ENCODE peak calls at places on chromosomes 5 and 9, in ten cellular contexts. Y is Panc1; Z is cardiac fibroblast; M is AG04450; T is activated CD4-positive, alpha-beta T cell treated with anti-CD3 and anti-CD28 coated beads, Interleukin-2, amount 50 U/mL, for 1 hour; O is stimulated activated CD8-positive, alpha-beta memory T cell treated with anti-CD3 and anti-CD28 coated beads, Interleukin-2, amount 100 ng/mL, for 1 hour; G is foreskin fibroblast; U is Right ventricle myocardium superior; I is ELR; R is osteocyte. P is an unnamed sample.

GRCh38 chr5:154138701-154139100 is 51.8 kb upstream of the GALNT10 start:
- DNase-seq in Y (no peak), Z (no peak), M (no peak), T (no peak), O (no peak), G (no peak), U (peak), I (no peak), R (no peak), P (no peak)

GRCh38 chr9:89941875-89942274 is 337.1 kb downstream of the GADD45G start:
- DNase-seq in Y (peak), Z (peak), M (peak), T (no peak), O (no peak), G (peak), U (no peak), I (peak), R (no peak), P (peak)

GRCh38 chr5:172444110-172444510 is 10.2 kb downstream of the SH3PXD2B start:
- DNase-seq in Y (no peak), Z (peak), M (no peak), T (no peak), O (no peak), G (peak), U (no peak), I (peak), R (no peak), P (peak)

GRCh38 chr9:12469084-12469483 is 224.1 kb upstream of the TYRP1 start:
- DNase-seq in Y (no peak), Z (no peak), M (no peak), T (no peak), O (no peak), G (no peak), U (no peak), I (no peak), R (no peak), P (no peak)

GRCh38 chr5:8396756-8397155 is 527.8 kb downstream of the MTRR start:
- DNase-seq in Y (no peak), Z (peak), M (no peak), T (no peak), O (no peak), G (peak), U (no peak), I (peak), R (no peak), P (no peak)

GRCh38 chr9:119959846-119960545 is 590.8 kb upstream of the BRINP1 start:
- DNase-seq in Y (no peak), Z (no peak), M (no peak), T (no peak), O (no peak), G (no peak), U (no peak), I (no peak), R (no peak), P (no peak)

GRCh38 chr5:43646997-43647396 is 44.0 kb downstream of the NNT start:
- DNase-seq in Y (no peak), Z (peak), M (no peak), T (no peak), O (no peak), G (peak), U (no peak), I (peak), R (no peak), P (no peak)

GRCh38 chr5:141783599-141784296 is 94.5 kb downstream of the PCDH1 start:
- DNase-seq in Y (no peak), Z (no peak), M (no peak), T (no peak), O (no peak), G (no peak), U (no peak), I (peak), R (no peak), P (peak)

GRCh38 chr5:173802670-173803165 is 85.4 kb upstream of the CPEB4 start:
- DNase-seq in Y (no peak), Z (peak), M (no peak), T (no peak), O (no peak), G (peak), U (peak), I (peak), R (no peak), P (peak)

GRCh38 chr5:66949066-66949465 is 247.5 kb downstream of the CD180 start:
- DNase-seq in Y (no peak), Z (no peak), M (no peak), T (no peak), O (no peak), G (no peak), U (no peak), I (no peak), R (no peak), P (no peak)

GRCh38 chr9:136831002-136831719 is 11.1 kb upstream of the AJM1 start:
- DNase-seq in Y (no peak), Z (no peak), M (no peak), T (no peak), O (no peak), G (no peak), U (peak), I (no peak), R (no peak), P (no peak)

GRCh38 chr9:107899961-107900330 is 410.4 kb upstream of the KLF4 start:
- DNase-seq in Y (no peak), Z (no peak), M (no peak), T (no peak), O (no peak), G (no peak), U (no peak), I (no peak), R (no peak), P (no peak)

GRCh38 chr5:143676794-143677193 is 135.2 kb upstream of the HMHB1 start:
- DNase-seq in Y (no peak), Z (no peak), M (no peak), T (no peak), O (no peak), G (no peak), U (no peak), I (no peak), R (no peak), P (no peak)

GRCh38 chr9:70747335-70747734 is 332.9 kb upstream of the KLF9 start:
- DNase-seq in Y (no peak), Z (peak), M (no peak), T (no peak), O (no peak), G (peak), U (no peak), I (no peak), R (no peak), P (no peak)

GRCh38 chr5:50447228-50447627 is 6.1 kb upstream of the EMB start:
- DNase-seq in Y (no peak), Z (no peak), M (no peak), T (no peak), O (no peak), G (no peak), U (no peak), I (no peak), R (no peak), P (no peak)

GRCh38 chr9:79686381-79687130 is 114.8 kb downstream of the TLE4 start:
- DNase-seq in Y (no peak), Z (peak), M (peak), T (no peak), O (no peak), G (peak), U (no peak), I (peak), R (no peak), P (no peak)

GRCh38 chr9:75414367-75415160 is 326.2 kb downstream of the OSTF1 start:
- DNase-seq in Y (no peak), Z (no peak), M (no peak), T (no peak), O (no peak), G (no peak), U (no peak), I (no peak), R (no peak), P (no peak)

P was measured in NCI-H226.